ENCODE peak calls at places on chromosomes 16 and 17, in seven cellular contexts. One of them, this sample, is unnamed.

GRCh38 chr17:7888184-7888920 is at the start of gene CHD3:
- DNase-seq in kidney epithelial cell: no peak
- DNase-seq in thyroid gland: peak; percentile 46
- DNase-seq in IMR-90: peak; percentile 21
- DNase-seq in fibroblast of lung: peak; percentile 38
- DNase-seq in hepatocyte: peak; percentile 79
- DNase-seq in PC-9: peak; percentile 82
- DNase-seq in this sample: no peak

GRCh38 chr17:5694507-5694906 is 110.2 kb upstream of the NLRP1 start:
- DNase-seq in IMR-90: no peak
- DNase-seq in hepatocyte: no peak
- DNase-seq in PC-9: no peak
- DNase-seq in fibroblast of lung: no peak
- DNase-seq in thyroid gland: peak; percentile 6
- DNase-seq in kidney epithelial cell: no peak
- DNase-seq in this sample: no peak

GRCh38 chr16:51762081-51762995 is 611.3 kb upstream of the SALL1 start:
- DNase-seq in IMR-90: peak; percentile 70
- DNase-seq in fibroblast of lung: peak; percentile 72
- DNase-seq in hepatocyte: peak; percentile 93
- DNase-seq in kidney epithelial cell: peak; percentile 29
- DNase-seq in thyroid gland: peak; percentile 91
- DNase-seq in PC-9: peak; percentile 37
- DNase-seq in this sample: peak; percentile 79

GRCh38 chr17:19644493-19645210 is 3.9 kb upstream of the ALDH3A2 start:
- DNase-seq in kidney epithelial cell: no peak
- DNase-seq in PC-9: no peak
- DNase-seq in thyroid gland: no peak
- DNase-seq in hepatocyte: no peak
- DNase-seq in fibroblast of lung: peak; percentile 18
- DNase-seq in IMR-90: no peak
- DNase-seq in this sample: no peak

GRCh38 chr17:70961341-70961740 is 792.0 kb downstream of the KCNJ2 start:
- DNase-seq in hepatocyte: no peak
- DNase-seq in PC-9: no peak
- DNase-seq in fibroblast of lung: no peak
- DNase-seq in thyroid gland: no peak
- DNase-seq in kidney epithelial cell: no peak
- DNase-seq in IMR-90: peak; percentile 24
- DNase-seq in this sample: no peak

GRCh38 chr17:42313773-42314566 is 25.7 kb downstream of the STAT5A start:
- DNase-seq in thyroid gland: no peak
- DNase-seq in PC-9: no peak
- DNase-seq in fibroblast of lung: no peak
- DNase-seq in kidney epithelial cell: no peak
- DNase-seq in IMR-90: no peak
- DNase-seq in hepatocyte: peak; percentile 76
- DNase-seq in this sample: no peak

GRCh38 chr16:8998114-8998513 is 34.4 kb upstream of the USP7 start:
- DNase-seq in hepatocyte: peak; percentile 37
- DNase-seq in thyroid gland: no peak
- DNase-seq in IMR-90: peak; percentile 54
- DNase-seq in kidney epithelial cell: no peak
- DNase-seq in fibroblast of lung: peak; percentile 67
- DNase-seq in PC-9: no peak
- DNase-seq in this sample: no peak

GRCh38 chr16:27242868-27243590 is 25.5 kb downstream of the NSMCE1 start:
- DNase-seq in fibroblast of lung: peak; percentile 98
- DNase-seq in PC-9: peak; percentile 29
- DNase-seq in kidney epithelial cell: peak; percentile 75
- DNase-seq in IMR-90: peak; percentile 98
- DNase-seq in thyroid gland: no peak
- DNase-seq in hepatocyte: no peak
- DNase-seq in this sample: peak; percentile 73

GRCh38 chr17:32658470-32659418 is 172.0 kb downstream of the CDK5R1 start:
- DNase-seq in fibroblast of lung: no peak
- DNase-seq in IMR-90: no peak
- DNase-seq in thyroid gland: peak; percentile 55
- DNase-seq in kidney epithelial cell: no peak
- DNase-seq in hepatocyte: no peak
- DNase-seq in PC-9: no peak
- DNase-seq in this sample: no peak

GRCh38 chr17:2798679-2799078 is 2.4 kb downstream of the RAP1GAP2 start:
- DNase-seq in thyroid gland: no peak
- DNase-seq in IMR-90: no peak
- DNase-seq in hepatocyte: no peak
- DNase-seq in PC-9: no peak
- DNase-seq in fibroblast of lung: no peak
- DNase-seq in kidney epithelial cell: no peak
- DNase-seq in this sample: no peak
- TF ChIP-seq CTCF in thyroid gland: no peak
- TF ChIP-seq CTCF in IMR-90: no peak
- TF ChIP-seq CTCF in hepatocyte: no peak
- TF ChIP-seq CTCF in PC-9: no peak
- TF ChIP-seq CTCF in fibroblast of lung: no peak
- TF ChIP-seq CTCF in kidney epithelial cell: no peak
- TF ChIP-seq CTCF in this sample: no peak

GRCh38 chr16:67395458-67396158 is 2.3 kb upstream of the TPPP3 start:
- DNase-seq in fibroblast of lung: no peak
- DNase-seq in hepatocyte: no peak
- DNase-seq in IMR-90: peak; percentile 72
- DNase-seq in PC-9: no peak
- DNase-seq in thyroid gland: no peak
- DNase-seq in kidney epithelial cell: no peak
- DNase-seq in this sample: peak; percentile 61
- H3K4me3 ChIP-seq in fibroblast of lung: no peak overlapping the region
- H3K4me3 ChIP-seq in hepatocyte: no peak overlapping the region
- H3K4me3 ChIP-seq in IMR-90: no peak overlapping the region
- H3K4me3 ChIP-seq in PC-9: no peak overlapping the region
- H3K4me3 ChIP-seq in thyroid gland: no peak overlapping the region
- H3K4me3 ChIP-seq in kidney epithelial cell: no peak overlapping the region
- H3K4me3 ChIP-seq in this sample: no peak overlapping the region

GRCh38 chr17:38604479-38605229 is 1.1 kb downstream of the SRCIN1 start:
- DNase-seq in hepatocyte: peak; percentile 44
- DNase-seq in PC-9: no peak
- DNase-seq in IMR-90: no peak
- DNase-seq in fibroblast of lung: no peak
- DNase-seq in thyroid gland: no peak
- DNase-seq in kidney epithelial cell: no peak
- DNase-seq in this sample: no peak
- TF ChIP-seq CTCF in hepatocyte: peak; percentile 12
- TF ChIP-seq CTCF in PC-9: no peak
- TF ChIP-seq CTCF in IMR-90: no peak
- TF ChIP-seq CTCF in fibroblast of lung: no peak
- TF ChIP-seq CTCF in thyroid gland: no peak
- TF ChIP-seq CTCF in kidney epithelial cell: peak; percentile 11
- TF ChIP-seq CTCF in this sample: no peak

GRCh38 chr17:82697808-82698064 is 762 bp downstream of the RAB40B start:
- DNase-seq in thyroid gland: no peak
- DNase-seq in fibroblast of lung: no peak
- DNase-seq in PC-9: no peak
- DNase-seq in IMR-90: no peak
- DNase-seq in kidney epithelial cell: no peak
- DNase-seq in hepatocyte: no peak
- DNase-seq in this sample: no peak
- H3K4me3 ChIP-seq in thyroid gland: peak overlapping the region; percentile 65
- H3K4me3 ChIP-seq in fibroblast of lung: peak overlapping the region; percentile 38
- H3K4me3 ChIP-seq in PC-9: peak overlapping the region; percentile 52
- H3K4me3 ChIP-seq in IMR-90: peak overlapping the region; percentile 89
- H3K4me3 ChIP-seq in kidney epithelial cell: peak overlapping the region; percentile 68
- H3K4me3 ChIP-seq in hepatocyte: peak overlapping the region; percentile 48
- H3K4me3 ChIP-seq in this sample: peak overlapping the region; percentile 89

GRCh38 chr17:58205936-58206335 is 13.1 kb downstream of the MKS1 start:
- DNase-seq in PC-9: no peak
- DNase-seq in kidney epithelial cell: no peak
- DNase-seq in hepatocyte: no peak
- DNase-seq in fibroblast of lung: no peak
- DNase-seq in thyroid gland: no peak
- DNase-seq in IMR-90: no peak
- DNase-seq in this sample: no peak

GRCh38 chr17:58207451-58207850 is 11.6 kb downstream of the MKS1 start:
- DNase-seq in hepatocyte: no peak
- DNase-seq in IMR-90: no peak
- DNase-seq in fibroblast of lung: no peak
- DNase-seq in PC-9: no peak
- DNase-seq in thyroid gland: no peak
- DNase-seq in kidney epithelial cell: no peak
- DNase-seq in this sample: no peak

GRCh38 chr17:58215685-58216084 is 3.4 kb downstream of the MKS1 start:
- DNase-seq in IMR-90: no peak
- DNase-seq in fibroblast of lung: no peak
- DNase-seq in hepatocyte: no peak
- DNase-seq in kidney epithelial cell: no peak
- DNase-seq in PC-9: no peak
- DNase-seq in thyroid gland: no peak
- DNase-seq in this sample: no peak

GRCh38 chr17:58208344-58208743 is 10.7 kb downstream of the MKS1 start:
- DNase-seq in hepatocyte: no peak
- DNase-seq in IMR-90: no peak
- DNase-seq in PC-9: no peak
- DNase-seq in fibroblast of lung: no peak
- DNase-seq in thyroid gland: no peak
- DNase-seq in kidney epithelial cell: no peak
- DNase-seq in this sample: no peak

DNA sequence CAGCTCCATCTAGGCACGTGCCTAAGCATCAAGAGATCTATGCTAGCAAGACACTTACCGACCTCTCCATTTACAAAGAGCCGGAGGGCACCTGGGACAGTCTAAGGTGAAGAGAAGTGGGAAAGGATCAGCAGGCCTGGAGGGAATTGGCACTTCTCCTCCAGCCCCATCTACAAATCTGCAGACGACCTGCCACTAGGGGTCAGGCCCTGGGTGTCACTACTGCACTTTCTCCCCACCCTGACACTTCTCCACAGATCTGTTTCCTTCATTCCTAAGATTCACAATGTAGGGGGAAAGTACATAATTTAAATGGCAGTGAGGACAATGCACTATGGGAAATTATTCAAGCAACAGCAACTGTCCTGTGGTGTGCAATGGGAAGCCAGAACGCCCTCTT is 8.1 kb downstream of the MKS1 start:
- DNase-seq in PC-9: no peak
- DNase-seq in fibroblast of lung: no peak
- DNase-seq in IMR-90: no peak
- DNase-seq in thyroid gland: no peak
- DNase-seq in kidney epithelial cell: no peak
- DNase-seq in hepatocyte: no peak
- DNase-seq in this sample: no peak
- TF ChIP-seq CTCF in PC-9: no peak
- TF ChIP-seq CTCF in fibroblast of lung: no peak
- TF ChIP-seq CTCF in IMR-90: no peak
- TF ChIP-seq CTCF in thyroid gland: no peak
- TF ChIP-seq CTCF in kidney epithelial cell: peak; percentile 18
- TF ChIP-seq CTCF in hepatocyte: no peak
- TF ChIP-seq CTCF in this sample: no peak

GRCh38 chr17:50914510-50914849 is 48.3 kb upstream of the TOB1 start:
- DNase-seq in kidney epithelial cell: no peak
- DNase-seq in PC-9: no peak
- DNase-seq in IMR-90: no peak
- DNase-seq in fibroblast of lung: no peak
- DNase-seq in thyroid gland: no peak
- DNase-seq in hepatocyte: no peak
- DNase-seq in this sample: no peak
- H3K4me3 ChIP-seq in kidney epithelial cell: no peak overlapping the region
- H3K4me3 ChIP-seq in PC-9: no peak overlapping the region
- H3K4me3 ChIP-seq in IMR-90: no peak overlapping the region
- H3K4me3 ChIP-seq in fibroblast of lung: no peak overlapping the region
- H3K4me3 ChIP-seq in thyroid gland: no peak overlapping the region
- H3K4me3 ChIP-seq in hepatocyte: no peak overlapping the region
- H3K4me3 ChIP-seq in this sample: no peak overlapping the region

GRCh38 chr17:15379659-15380058 is 38.3 kb upstream of the TEKT3 start:
- DNase-seq in hepatocyte: no peak
- DNase-seq in fibroblast of lung: no peak
- DNase-seq in thyroid gland: no peak
- DNase-seq in PC-9: no peak
- DNase-seq in IMR-90: no peak
- DNase-seq in kidney epithelial cell: no peak
- DNase-seq in this sample: no peak

GRCh38 chr17:15378243-15378642 is 36.8 kb upstream of the TEKT3 start:
- DNase-seq in PC-9: no peak
- DNase-seq in hepatocyte: no peak
- DNase-seq in kidney epithelial cell: no peak
- DNase-seq in IMR-90: no peak
- DNase-seq in fibroblast of lung: no peak
- DNase-seq in thyroid gland: no peak
- DNase-seq in this sample: no peak

GRCh38 chr17:15380447-15380846 is 39.0 kb upstream of the TEKT3 start:
- DNase-seq in kidney epithelial cell: no peak
- DNase-seq in hepatocyte: no peak
- DNase-seq in fibroblast of lung: no peak
- DNase-seq in PC-9: no peak
- DNase-seq in IMR-90: no peak
- DNase-seq in thyroid gland: no peak
- DNase-seq in this sample: no peak

GRCh38 chr17:15377608-15378007 is 36.2 kb upstream of the TEKT3 start:
- DNase-seq in fibroblast of lung: peak; percentile 35
- DNase-seq in hepatocyte: peak; percentile 55
- DNase-seq in kidney epithelial cell: no peak
- DNase-seq in thyroid gland: no peak
- DNase-seq in IMR-90: peak; percentile 54
- DNase-seq in PC-9: no peak
- DNase-seq in this sample: no peak

GRCh38 chr17:15377200-15377599 is 35.8 kb upstream of the TEKT3 start:
- DNase-seq in kidney epithelial cell: no peak
- DNase-seq in fibroblast of lung: peak; percentile 51
- DNase-seq in thyroid gland: no peak
- DNase-seq in IMR-90: peak; percentile 80
- DNase-seq in PC-9: no peak
- DNase-seq in hepatocyte: peak; percentile 31
- DNase-seq in this sample: no peak
- TF ChIP-seq CTCF in kidney epithelial cell: no peak
- TF ChIP-seq CTCF in fibroblast of lung: no peak
- TF ChIP-seq CTCF in thyroid gland: no peak
- TF ChIP-seq CTCF in IMR-90: peak; percentile 32
- TF ChIP-seq CTCF in PC-9: no peak
- TF ChIP-seq CTCF in hepatocyte: no peak
- TF ChIP-seq CTCF in this sample: no peak

DNA sequence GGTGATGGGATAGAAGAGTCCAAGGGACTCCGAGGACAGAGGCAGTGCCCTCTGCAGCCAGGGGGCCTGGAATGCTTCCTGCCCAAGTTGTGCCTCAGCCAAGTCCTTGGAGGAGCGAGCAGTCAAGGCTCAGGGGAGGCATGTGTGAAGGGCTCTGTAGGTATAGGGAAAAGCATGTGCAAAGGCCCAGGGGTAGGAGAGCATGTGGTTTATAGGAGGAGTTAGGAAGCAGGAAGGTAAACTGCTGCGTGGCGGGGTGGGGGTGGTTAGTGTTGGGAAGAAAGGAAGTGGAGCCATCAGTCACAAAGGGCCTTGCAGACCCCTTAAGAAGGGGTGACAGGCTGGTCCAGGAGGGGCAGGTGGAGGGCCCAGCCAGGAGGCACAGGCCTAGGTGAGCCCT is 7.2 kb downstream of the POLR3E start:
- DNase-seq in kidney epithelial cell: no peak
- DNase-seq in hepatocyte: no peak
- DNase-seq in thyroid gland: no peak
- DNase-seq in fibroblast of lung: no peak
- DNase-seq in IMR-90: no peak
- DNase-seq in PC-9: no peak
- DNase-seq in this sample: no peak
- H3K4me3 ChIP-seq in kidney epithelial cell: no peak overlapping the region
- H3K4me3 ChIP-seq in hepatocyte: no peak overlapping the region
- H3K4me3 ChIP-seq in thyroid gland: no peak overlapping the region
- H3K4me3 ChIP-seq in fibroblast of lung: no peak overlapping the region
- H3K4me3 ChIP-seq in IMR-90: no peak overlapping the region
- H3K4me3 ChIP-seq in PC-9: no peak overlapping the region
- H3K4me3 ChIP-seq in this sample: no peak overlapping the region

This sample was measured in sigmoid colon.